ENCODE peak calls at places on chromosomes 16 and 17, in ten cellular contexts. Q is tibial artery; Y is colonic mucosa; L is right cardiac atrium; B is neural progenitor cell; O is SJCRH30; K is adrenal gland; M is CD8-positive, alpha-beta T cell; N is esophagus squamous epithelium; V is spleen. P is an unnamed sample.

GRCh38 chr17:76270770-76271668 is 5.9 kb downstream of the UBALD2 start:
- DNase-seq in Q (no peak), Y (no peak), L (no peak), B (no peak), O (peak), K (no peak), M (no peak), N (no peak), V (peak), P (no peak)

GRCh38 chr17:76586741-76587487 is 1.3 kb upstream of the ST6GALNAC2 start:
- DNase-seq in Q (no peak), Y (no peak), L (no peak), B (peak), O (peak), K (no peak), M (no peak), N (no peak), V (no peak), P (no peak)

GRCh38 chr17:17579691-17580090 is 11.8 kb downstream of the PEMT start:
- DNase-seq in Q (no peak), Y (no peak), L (no peak), B (no peak), O (peak), K (no peak), M (no peak), N (no peak), V (no peak), P (no peak)

GRCh38 chr16:31135535-31136286 is at the start of gene PRSS8:
- DNase-seq in Q (no peak), Y (peak), L (peak), B (peak), O (no peak), K (no peak), M (no peak), N (no peak), V (no peak), P (no peak)

GRCh38 chr16:495127-495748 is 32.3 kb upstream of the CAPN15 start:
- DNase-seq in Q (no peak), Y (no peak), L (no peak), B (peak), O (peak), K (no peak), M (no peak), N (no peak), V (no peak), P (no peak)

GRCh38 chr17:57634713-57635465 is 110.2 kb downstream of the CCDC182 start:
- DNase-seq in Q (no peak), Y (no peak), L (no peak), B (no peak), O (no peak), K (no peak), M (no peak), N (no peak), V (peak), P (no peak)

GRCh38 chr17:34412022-34412421 is 49.0 kb upstream of the CCL1 start:
- DNase-seq in Q (no peak), Y (no peak), L (no peak), B (no peak), O (no peak), K (no peak), M (no peak), N (no peak), V (no peak), P (no peak)

GRCh38 chr17:38705523-38705802 is 390 bp downstream of the MLLT6 start:
- DNase-seq in Q (no peak), Y (no peak), L (no peak), B (no peak), O (no peak), K (no peak), M (no peak), N (no peak), V (no peak), P (no peak)

GRCh38 chr17:81510798-81511549 is 1.6 kb downstream of the ACTG1 start:
- DNase-seq in Q (no peak), Y (peak), L (peak), B (no peak), O (peak), K (no peak), M (peak), N (no peak), V (peak), P (no peak)

GRCh38 chr16:69880640-69881133 is 70.4 kb upstream of the CLEC18A start:
- DNase-seq in Q (no peak), Y (no peak), L (no peak), B (no peak), O (no peak), K (peak), M (no peak), N (no peak), V (no peak), P (no peak)

GRCh38 chr17:73697872-73698271 is 53.6 kb upstream of the SDK2 start:
- DNase-seq in Q (no peak), Y (peak), L (no peak), B (no peak), O (peak), K (no peak), M (no peak), N (no peak), V (no peak), P (no peak)

GRCh38 chr16:79042886-79043285 is 557.7 kb downstream of the MAF start:
- DNase-seq in Q (no peak), Y (no peak), L (no peak), B (no peak), O (no peak), K (no peak), M (no peak), N (no peak), V (no peak), P (no peak)

GRCh38 chr17:81552244-81553017 is at the start of gene FAAP100:
- DNase-seq in Q (peak), Y (peak), L (peak), B (peak), O (peak), K (peak), M (peak), N (no peak), V (peak), P (peak)

GRCh38 chr17:27459433-27459832 is 3.2 kb downstream of the KSR1 start:
- DNase-seq in Q (no peak), Y (no peak), L (no peak), B (no peak), O (no peak), K (no peak), M (no peak), N (no peak), V (no peak), P (no peak)

GRCh38 chr16:66751135-66751991 is at the start of gene DYNC1LI2:
- DNase-seq in Q (peak), Y (peak), L (peak), B (peak), O (peak), K (peak), M (peak), N (no peak), V (peak), P (peak)

GRCh38 chr17:60534613-60535157 is 8.6 kb upstream of the APPBP2 start:
- DNase-seq in Q (no peak), Y (no peak), L (no peak), B (no peak), O (no peak), K (no peak), M (no peak), N (no peak), V (no peak), P (no peak)

GRCh38 chr16:80616362-80616761 is 75.6 kb downstream of the DYNLRB2 start:
- DNase-seq in Q (no peak), Y (no peak), L (no peak), B (no peak), O (no peak), K (no peak), M (no peak), N (no peak), V (no peak), P (no peak)

GRCh38 chr17:36017799-36018198 is at the start of gene CCL23:
- DNase-seq in Q (no peak), Y (no peak), L (no peak), B (no peak), O (no peak), K (peak), M (no peak), N (no peak), V (no peak), P (no peak)

GRCh38 chr17:78366109-78366848 is 6.4 kb upstream of the SOCS3 start:
- DNase-seq in Q (no peak), Y (no peak), L (peak), B (no peak), O (peak), K (no peak), M (no peak), N (no peak), V (no peak), P (no peak)

GRCh38 chr17:74408830-74409229 is 23.1 kb upstream of the GPRC5C start:
- DNase-seq in Q (no peak), Y (no peak), L (no peak), B (no peak), O (no peak), K (no peak), M (no peak), N (no peak), V (no peak), P (no peak)

GRCh38 chr16:53768593-53768992 is 64.6 kb downstream of the FTO start:
- DNase-seq in Q (no peak), Y (no peak), L (no peak), B (no peak), O (peak), K (no peak), M (no peak), N (no peak), V (no peak), P (no peak)

GRCh38 chr17:40518401-40519088 is 17.1 kb upstream of the TNS4 start:
- DNase-seq in Q (no peak), Y (peak), L (peak), B (no peak), O (no peak), K (no peak), M (no peak), N (no peak), V (peak), P (no peak)

GRCh38 chr17:53142890-53143289 is 679.8 kb upstream of the KIF2B start:
- DNase-seq in Q (no peak), Y (no peak), L (no peak), B (peak), O (no peak), K (no peak), M (no peak), N (no peak), V (no peak), P (no peak)

GRCh38 chr17:63445065-63445464 is 1.0 kb downstream of the CYB561 start:
- DNase-seq in Q (no peak), Y (peak), L (peak), B (no peak), O (no peak), K (no peak), M (no peak), N (no peak), V (no peak), P (no peak)
- H3K4me3 ChIP-seq in Q (peak), Y (peak), L (no peak), B (peak), O (no peak), K (peak), M (no peak), N (peak), V (peak), P (peak)

DNA sequence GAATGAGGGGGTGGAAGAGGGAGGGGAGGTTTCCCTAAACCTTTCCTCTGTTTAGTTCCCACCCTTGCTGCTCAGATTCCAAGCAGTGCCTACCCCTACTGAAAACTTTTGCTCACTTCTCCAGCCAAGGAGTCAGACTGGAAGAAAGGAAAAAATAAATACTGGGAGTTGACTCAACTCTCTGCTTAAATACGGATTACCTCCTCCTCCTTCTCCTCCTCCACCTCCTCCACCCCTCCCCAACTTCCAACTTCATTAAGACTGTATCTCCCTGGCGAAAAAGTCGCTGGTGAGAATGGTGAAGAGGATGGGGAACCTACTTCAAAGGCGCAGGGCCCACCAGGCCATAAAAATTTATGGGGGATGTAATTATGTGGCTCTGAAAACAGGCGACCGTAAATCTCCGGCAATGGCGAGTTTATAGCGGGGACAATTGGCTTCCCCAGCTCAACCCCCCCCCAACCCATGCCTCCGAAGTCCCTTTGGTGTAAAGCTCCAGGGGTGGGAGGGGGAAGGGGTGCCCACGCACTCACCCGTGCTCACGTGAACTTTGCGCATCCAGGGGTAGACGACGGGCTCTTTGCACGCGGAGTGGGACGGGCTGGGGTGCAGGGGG is 712 bp downstream of the HOXB4 start:
- DNase-seq in Q (no peak), Y (peak), L (peak), B (no peak), O (peak), K (no peak), M (no peak), N (no peak), V (no peak), P (no peak)
- H3K27ac ChIP-seq in Q (peak), Y (peak), L (peak), B (no peak), O (peak), K (no peak), M (no peak), N (peak), V (peak), P (no peak)

GRCh38 chr17:1182831-1183578 is 3.2 kb upstream of the ABR start:
- DNase-seq in Q (no peak), Y (no peak), L (no peak), B (peak), O (peak), K (no peak), M (no peak), N (no peak), V (no peak), P (no peak)

GRCh38 chr17:1181769-1182137 is 2.0 kb upstream of the ABR start:
- DNase-seq in Q (no peak), Y (no peak), L (no peak), B (no peak), O (no peak), K (no peak), M (no peak), N (no peak), V (no peak), P (no peak)

GRCh38 chr17:1188812-1189211 is 9.0 kb upstream of the ABR start:
- DNase-seq in Q (peak), Y (peak), L (peak), B (no peak), O (no peak), K (peak), M (no peak), N (no peak), V (no peak), P (no peak)

GRCh38 chr17:1186923-1187771 is 7.4 kb upstream of the ABR start:
- DNase-seq in Q (peak), Y (peak), L (peak), B (peak), O (peak), K (peak), M (peak), N (no peak), V (peak), P (peak)

GRCh38 chr17:1186214-1186820 is 6.5 kb upstream of the ABR start:
- DNase-seq in Q (peak), Y (no peak), L (no peak), B (no peak), O (no peak), K (no peak), M (no peak), N (no peak), V (no peak), P (no peak)
- H3K4me3 ChIP-seq in Q (peak), Y (no peak), L (peak), B (no peak), O (no peak), K (no peak), M (no peak), N (peak), V (peak), P (no peak)

GRCh38 chr16:9183682-9184353 is 92.4 kb downstream of the HAPSTR1 start:
- DNase-seq in Q (no peak), Y (no peak), L (no peak), B (no peak), O (no peak), K (no peak), M (no peak), N (no peak), V (no peak), P (no peak)

GRCh38 chr16:9176547-9177418 is 85.3 kb downstream of the HAPSTR1 start:
- DNase-seq in Q (no peak), Y (no peak), L (no peak), B (no peak), O (peak), K (no peak), M (no peak), N (no peak), V (no peak), P (peak)

DNA sequence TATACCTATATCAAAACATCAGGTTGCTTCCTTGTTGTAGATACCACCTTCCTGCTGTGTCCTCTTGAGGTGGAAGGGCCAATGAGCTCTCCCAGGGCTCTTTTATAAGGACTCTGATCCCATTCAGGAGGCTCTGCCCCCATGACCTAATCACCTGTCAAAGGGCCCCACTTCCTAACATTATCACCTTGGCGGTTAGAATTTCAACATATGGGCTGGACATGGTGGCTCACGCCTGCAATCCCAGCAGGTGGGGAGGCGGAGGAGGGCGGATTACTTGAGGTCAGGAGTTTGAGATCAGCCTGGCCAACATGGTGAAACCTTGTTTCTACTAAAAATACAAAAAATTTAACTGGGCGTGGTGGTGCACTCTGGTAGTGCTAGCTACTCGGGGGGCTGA is 86.4 kb downstream of the HAPSTR1 start:
- DNase-seq in Q (no peak), Y (no peak), L (no peak), B (no peak), O (no peak), K (no peak), M (no peak), N (no peak), V (no peak), P (no peak)
- H3K27ac ChIP-seq in Q (no peak), Y (no peak), L (no peak), B (no peak), O (no peak), K (no peak), M (no peak), N (no peak), V (no peak), P (no peak)

GRCh38 chr16:89357460-89357859 is 132.9 kb downstream of the ANKRD11 start:
- DNase-seq in Q (no peak), Y (no peak), L (peak), B (peak), O (peak), K (peak), M (no peak), N (no peak), V (peak), P (peak)
- H3K4me3 ChIP-seq in Q (no peak), Y (no peak), L (no peak), B (no peak), O (no peak), K (no peak), M (peak), N (no peak), V (peak), P (no peak)

GRCh38 chr16:68411086-68411485 is 37.2 kb downstream of the SMPD3 start:
- DNase-seq in Q (no peak), Y (no peak), L (no peak), B (no peak), O (no peak), K (no peak), M (no peak), N (no peak), V (peak), P (no peak)
- H3K27ac ChIP-seq in Q (no peak), Y (no peak), L (no peak), B (no peak), O (no peak), K (no peak), M (no peak), N (no peak), V (no peak), P (no peak)

GRCh38 chr17:42673885-42674754 is 2.7 kb downstream of the PLEKHH3 start:
- DNase-seq in Q (peak), Y (peak), L (peak), B (peak), O (peak), K (peak), M (peak), N (no peak), V (no peak), P (no peak)
- H3K4me3 ChIP-seq in Q (peak), Y (peak), L (peak), B (peak), O (no peak), K (no peak), M (no peak), N (peak), V (peak), P (peak)

DNA sequence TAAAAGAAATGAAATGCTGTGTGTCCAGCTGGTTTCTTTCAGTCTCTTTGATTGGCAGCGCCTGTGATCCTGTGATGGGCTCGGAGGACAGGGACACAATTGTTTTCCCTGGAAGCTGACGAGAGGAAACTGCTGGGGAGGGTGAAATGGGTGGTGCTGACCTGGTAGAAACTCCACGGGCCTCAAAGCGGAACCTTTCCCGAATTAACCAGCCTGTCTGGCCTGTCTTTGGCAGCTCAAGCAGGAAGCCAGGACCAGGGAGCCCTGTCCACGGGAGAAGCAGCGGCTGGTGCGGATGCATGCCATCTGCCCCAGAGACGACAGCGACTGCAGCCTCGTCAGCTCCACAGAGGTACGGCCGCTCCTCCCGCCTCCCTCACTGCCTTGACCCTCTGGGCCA is 22.4 kb downstream of the CARD14 start:
- DNase-seq in Q (no peak), Y (no peak), L (peak), B (no peak), O (peak), K (peak), M (no peak), N (no peak), V (peak), P (peak)
- H3K27ac ChIP-seq in Q (no peak), Y (no peak), L (no peak), B (no peak), O (no peak), K (no peak), M (no peak), N (peak), V (peak), P (no peak)